ENCODE peak calls at places on chromosomes 7 and 10, in five cellular contexts. F is naive thymus-derived CD8-positive, alpha-beta T cell; B is endothelial cell; T is myocyte; K is BJ. J is an unnamed sample.

GRCh38 chr7:50660040-50660829 is 95.0 kb upstream of the DDC start:
- DNase-seq in F (peak), B (no peak), T (no peak), K (no peak), J (no peak)

GRCh38 chr7:11170863-11171568 is 197.3 kb downstream of the PHF14 start:
- DNase-seq in F (no peak), B (no peak), T (no peak), K (no peak), J (peak)

GRCh38 chr7:106029941-106030340 is 66.9 kb downstream of the CDHR3 start:
- DNase-seq in F (no peak), B (no peak), T (no peak), K (no peak), J (no peak)

GRCh38 chr7:99040104-99040958 is 103.6 kb downstream of the SMURF1 start:
- DNase-seq in F (peak), B (peak), T (peak), K (peak), J (peak)

GRCh38 chr10:75304740-75305380 is 69.1 kb upstream of the COMTD1 start:
- DNase-seq in F (no peak), B (no peak), T (no peak), K (no peak), J (no peak)

GRCh38 chr7:131042269-131043160 is 285.2 kb upstream of the MKLN1 start:
- DNase-seq in F (no peak), B (no peak), T (no peak), K (no peak), J (no peak)

GRCh38 chr7:158023563-158024350 is 563.9 kb downstream of the PTPRN2 start:
- DNase-seq in F (no peak), B (no peak), T (no peak), K (no peak), J (no peak)

GRCh38 chr10:110746254-110746826 is 102.2 kb downstream of the RBM20 start:
- DNase-seq in F (peak), B (peak), T (peak), K (peak), J (peak)

GRCh38 chr7:36308031-36308430 is 81.6 kb upstream of the ANLN start:
- DNase-seq in F (no peak), B (no peak), T (peak), K (no peak), J (no peak)

GRCh38 chr10:131074682-131075081 is 236.8 kb downstream of the TCERG1L start:
- DNase-seq in F (no peak), B (no peak), T (no peak), K (no peak), J (no peak)

GRCh38 chr10:78932861-78933260 is 135.9 kb upstream of the ZMIZ1 start:
- DNase-seq in F (no peak), B (no peak), T (no peak), K (no peak), J (no peak)

GRCh38 chr10:79178614-79179403 is 110.0 kb downstream of the ZMIZ1 start:
- DNase-seq in F (no peak), B (peak), T (peak), K (no peak), J (no peak)

GRCh38 chr10:71349401-71349800 is 30.3 kb downstream of the SLC29A3 start:
- DNase-seq in F (no peak), B (no peak), T (peak), K (no peak), J (no peak)

GRCh38 chr10:111137587-111137986 is 60.8 kb downstream of the ADRA2A start:
- DNase-seq in F (no peak), B (no peak), T (no peak), K (no peak), J (no peak)

GRCh38 chr7:2131341-2131740 is 101.4 kb downstream of the MAD1L1 start:
- DNase-seq in F (no peak), B (no peak), T (no peak), K (no peak), J (no peak)

GRCh38 chr7:4198301-4198700 is 483.8 kb upstream of the FOXK1 start:
- DNase-seq in F (no peak), B (no peak), T (no peak), K (no peak), J (no peak)

GRCh38 chr10:62307635-62308034 is 39.0 kb upstream of the RTKN2 start:
- DNase-seq in F (no peak), B (no peak), T (no peak), K (no peak), J (no peak)

J was measured in NCI-H2171.